ENCODE peak calls at places on chromosome X, in nine cellular contexts. One of them, this sample, is unnamed.

GRCh38 chrX:131830400-131831184 is 192.5 kb upstream of the STK26 start:
- DNase-seq in mesendoderm: peak; percentile 98
- DNase-seq in DMS 273 treated with DMSO at 0.1 percent for 48 hours: peak; percentile 56
- DNase-seq in CMK: peak; percentile 79
- DNase-seq in fibroblast of pulmonary artery: peak; percentile 82
- DNase-seq in ureter: peak; percentile 83
- DNase-seq in activated CD4-positive, alpha-beta T cell treated with anti-CD3 and anti-CD28 coated beads, Interleukin-2, amount 10 ng/mL, durations not matched to agents 7 days and 5 days: peak; percentile 66
- DNase-seq in sigmoid colon: peak; percentile 82
- DNase-seq in hypothalamus: peak; percentile 25
- DNase-seq in this sample: peak; percentile 87

GRCh38 chrX:71626576-71626975 is 8.3 kb upstream of the CXCR3 start:
- DNase-seq in mesendoderm: no peak
- DNase-seq in hypothalamus: no peak
- DNase-seq in DMS 273 treated with DMSO at 0.1 percent for 48 hours: no peak
- DNase-seq in activated CD4-positive, alpha-beta T cell treated with anti-CD3 and anti-CD28 coated beads, Interleukin-2, amount 10 ng/mL, durations not matched to agents 7 days and 5 days: no peak
- DNase-seq in fibroblast of pulmonary artery: no peak
- DNase-seq in ureter: no peak
- DNase-seq in CMK: no peak
- DNase-seq in sigmoid colon: no peak
- DNase-seq in this sample: no peak

GRCh38 chrX:21770631-21771321 is 12.9 kb upstream of the SMPX start:
- DNase-seq in hypothalamus: no peak
- DNase-seq in activated CD4-positive, alpha-beta T cell treated with anti-CD3 and anti-CD28 coated beads, Interleukin-2, amount 10 ng/mL, durations not matched to agents 7 days and 5 days: no peak
- DNase-seq in CMK: no peak
- DNase-seq in fibroblast of pulmonary artery: no peak
- DNase-seq in ureter: no peak
- DNase-seq in sigmoid colon: no peak
- DNase-seq in mesendoderm: peak; percentile 61
- DNase-seq in DMS 273 treated with DMSO at 0.1 percent for 48 hours: no peak
- DNase-seq in this sample: no peak

GRCh38 chrX:110462957-110463356 is 104.3 kb downstream of the RTL9 start:
- DNase-seq in activated CD4-positive, alpha-beta T cell treated with anti-CD3 and anti-CD28 coated beads, Interleukin-2, amount 10 ng/mL, durations not matched to agents 7 days and 5 days: no peak
- DNase-seq in sigmoid colon: no peak
- DNase-seq in CMK: no peak
- DNase-seq in DMS 273 treated with DMSO at 0.1 percent for 48 hours: no peak
- DNase-seq in ureter: no peak
- DNase-seq in fibroblast of pulmonary artery: no peak
- DNase-seq in mesendoderm: no peak
- DNase-seq in hypothalamus: no peak
- DNase-seq in this sample: no peak

GRCh38 chrX:15761564-15762191 is 23.6 kb downstream of the CA5B start:
- DNase-seq in ureter: no peak
- DNase-seq in mesendoderm: peak; percentile 58
- DNase-seq in fibroblast of pulmonary artery: peak; percentile 42
- DNase-seq in activated CD4-positive, alpha-beta T cell treated with anti-CD3 and anti-CD28 coated beads, Interleukin-2, amount 10 ng/mL, durations not matched to agents 7 days and 5 days: peak; percentile 40
- DNase-seq in sigmoid colon: no peak
- DNase-seq in CMK: no peak
- DNase-seq in DMS 273 treated with DMSO at 0.1 percent for 48 hours: no peak
- DNase-seq in hypothalamus: no peak
- DNase-seq in this sample: no peak

GRCh38 chrX:18719852-18720251 is 12.4 kb downstream of the PPEF1 start:
- DNase-seq in sigmoid colon: no peak
- DNase-seq in CMK: no peak
- DNase-seq in fibroblast of pulmonary artery: no peak
- DNase-seq in mesendoderm: no peak
- DNase-seq in DMS 273 treated with DMSO at 0.1 percent for 48 hours: no peak
- DNase-seq in hypothalamus: no peak
- DNase-seq in ureter: no peak
- DNase-seq in activated CD4-positive, alpha-beta T cell treated with anti-CD3 and anti-CD28 coated beads, Interleukin-2, amount 10 ng/mL, durations not matched to agents 7 days and 5 days: no peak
- DNase-seq in this sample: no peak

GRCh38 chrX:57607295-57608187 is 15.7 kb downstream of the ZXDB start:
- DNase-seq in hypothalamus: no peak
- DNase-seq in DMS 273 treated with DMSO at 0.1 percent for 48 hours: no peak
- DNase-seq in fibroblast of pulmonary artery: no peak
- DNase-seq in activated CD4-positive, alpha-beta T cell treated with anti-CD3 and anti-CD28 coated beads, Interleukin-2, amount 10 ng/mL, durations not matched to agents 7 days and 5 days: no peak
- DNase-seq in sigmoid colon: no peak
- DNase-seq in ureter: peak; percentile 27
- DNase-seq in CMK: no peak
- DNase-seq in mesendoderm: peak; percentile 53
- DNase-seq in this sample: peak; percentile 54

GRCh38 chrX:124208675-124209074 is 123.8 kb upstream of the TEX13D start:
- DNase-seq in DMS 273 treated with DMSO at 0.1 percent for 48 hours: no peak
- DNase-seq in hypothalamus: no peak
- DNase-seq in fibroblast of pulmonary artery: no peak
- DNase-seq in sigmoid colon: no peak
- DNase-seq in mesendoderm: no peak
- DNase-seq in CMK: peak; percentile 43
- DNase-seq in activated CD4-positive, alpha-beta T cell treated with anti-CD3 and anti-CD28 coated beads, Interleukin-2, amount 10 ng/mL, durations not matched to agents 7 days and 5 days: no peak
- DNase-seq in ureter: no peak
- DNase-seq in this sample: no peak

GRCh38 chrX:17413228-17413627 is 38.2 kb downstream of the NHS start:
- DNase-seq in ureter: no peak
- DNase-seq in sigmoid colon: no peak
- DNase-seq in DMS 273 treated with DMSO at 0.1 percent for 48 hours: no peak
- DNase-seq in CMK: no peak
- DNase-seq in activated CD4-positive, alpha-beta T cell treated with anti-CD3 and anti-CD28 coated beads, Interleukin-2, amount 10 ng/mL, durations not matched to agents 7 days and 5 days: no peak
- DNase-seq in hypothalamus: no peak
- DNase-seq in mesendoderm: no peak
- DNase-seq in fibroblast of pulmonary artery: peak; percentile 49
- DNase-seq in this sample: no peak

GRCh38 chrX:154890990-154891639 is 5.0 kb downstream of the F8A1 start:
- DNase-seq in CMK: no peak
- DNase-seq in sigmoid colon: no peak
- DNase-seq in DMS 273 treated with DMSO at 0.1 percent for 48 hours: no peak
- DNase-seq in hypothalamus: no peak
- DNase-seq in mesendoderm: no peak
- DNase-seq in fibroblast of pulmonary artery: no peak
- DNase-seq in ureter: no peak
- DNase-seq in activated CD4-positive, alpha-beta T cell treated with anti-CD3 and anti-CD28 coated beads, Interleukin-2, amount 10 ng/mL, durations not matched to agents 7 days and 5 days: no peak
- DNase-seq in this sample: no peak

GRCh38 chrX:110021180-110022022 is 18.5 kb downstream of the TMEM164 start:
- DNase-seq in hypothalamus: no peak
- DNase-seq in ureter: no peak
- DNase-seq in fibroblast of pulmonary artery: peak; percentile 79
- DNase-seq in sigmoid colon: no peak
- DNase-seq in mesendoderm: no peak
- DNase-seq in CMK: no peak
- DNase-seq in activated CD4-positive, alpha-beta T cell treated with anti-CD3 and anti-CD28 coated beads, Interleukin-2, amount 10 ng/mL, durations not matched to agents 7 days and 5 days: no peak
- DNase-seq in DMS 273 treated with DMSO at 0.1 percent for 48 hours: no peak
- DNase-seq in this sample: no peak

GRCh38 chrX:72478351-72478750 is 94.3 kb downstream of the HDAC8 start:
- DNase-seq in CMK: no peak
- DNase-seq in hypothalamus: no peak
- DNase-seq in fibroblast of pulmonary artery: no peak
- DNase-seq in sigmoid colon: no peak
- DNase-seq in ureter: no peak
- DNase-seq in activated CD4-positive, alpha-beta T cell treated with anti-CD3 and anti-CD28 coated beads, Interleukin-2, amount 10 ng/mL, durations not matched to agents 7 days and 5 days: no peak
- DNase-seq in mesendoderm: no peak
- DNase-seq in DMS 273 treated with DMSO at 0.1 percent for 48 hours: no peak
- DNase-seq in this sample: no peak

GRCh38 chrX:109187473-109188168 is 294.3 kb downstream of the GUCY2F start:
- DNase-seq in activated CD4-positive, alpha-beta T cell treated with anti-CD3 and anti-CD28 coated beads, Interleukin-2, amount 10 ng/mL, durations not matched to agents 7 days and 5 days: no peak
- DNase-seq in sigmoid colon: no peak
- DNase-seq in fibroblast of pulmonary artery: no peak
- DNase-seq in hypothalamus: no peak
- DNase-seq in DMS 273 treated with DMSO at 0.1 percent for 48 hours: no peak
- DNase-seq in mesendoderm: no peak
- DNase-seq in CMK: no peak
- DNase-seq in ureter: no peak
- DNase-seq in this sample: no peak

GRCh38 chrX:126847143-126847542 is 27.6 kb downstream of the PRR32 start:
- DNase-seq in mesendoderm: no peak
- DNase-seq in activated CD4-positive, alpha-beta T cell treated with anti-CD3 and anti-CD28 coated beads, Interleukin-2, amount 10 ng/mL, durations not matched to agents 7 days and 5 days: no peak
- DNase-seq in DMS 273 treated with DMSO at 0.1 percent for 48 hours: no peak
- DNase-seq in ureter: no peak
- DNase-seq in hypothalamus: no peak
- DNase-seq in sigmoid colon: no peak
- DNase-seq in CMK: no peak
- DNase-seq in fibroblast of pulmonary artery: no peak
- DNase-seq in this sample: no peak

GRCh38 chrX:119690921-119691716 is 1.8 kb downstream of the SEPTIN6 start:
- DNase-seq in ureter: no peak
- DNase-seq in fibroblast of pulmonary artery: peak; percentile 67
- DNase-seq in CMK: no peak
- DNase-seq in mesendoderm: peak; percentile 52
- DNase-seq in DMS 273 treated with DMSO at 0.1 percent for 48 hours: no peak
- DNase-seq in activated CD4-positive, alpha-beta T cell treated with anti-CD3 and anti-CD28 coated beads, Interleukin-2, amount 10 ng/mL, durations not matched to agents 7 days and 5 days: peak; percentile 67
- DNase-seq in hypothalamus: no peak
- DNase-seq in sigmoid colon: no peak
- DNase-seq in this sample: no peak

GRCh38 chrX:120726294-120726693 is 96.4 kb upstream of the C1GALT1C1 start:
- DNase-seq in DMS 273 treated with DMSO at 0.1 percent for 48 hours: no peak
- DNase-seq in CMK: no peak
- DNase-seq in activated CD4-positive, alpha-beta T cell treated with anti-CD3 and anti-CD28 coated beads, Interleukin-2, amount 10 ng/mL, durations not matched to agents 7 days and 5 days: no peak
- DNase-seq in mesendoderm: no peak
- DNase-seq in fibroblast of pulmonary artery: no peak
- DNase-seq in ureter: no peak
- DNase-seq in hypothalamus: no peak
- DNase-seq in sigmoid colon: no peak
- DNase-seq in this sample: no peak

GRCh38 chrX:138849521-138849920 is 138.0 kb upstream of the FGF13 start:
- DNase-seq in sigmoid colon: no peak
- DNase-seq in mesendoderm: no peak
- DNase-seq in CMK: no peak
- DNase-seq in ureter: no peak
- DNase-seq in hypothalamus: no peak
- DNase-seq in fibroblast of pulmonary artery: no peak
- DNase-seq in activated CD4-positive, alpha-beta T cell treated with anti-CD3 and anti-CD28 coated beads, Interleukin-2, amount 10 ng/mL, durations not matched to agents 7 days and 5 days: no peak
- DNase-seq in DMS 273 treated with DMSO at 0.1 percent for 48 hours: no peak
- DNase-seq in this sample: no peak

GRCh38 chrX:43165343-43165920 is 387.5 kb upstream of the PPP1R2C start:
- DNase-seq in sigmoid colon: no peak
- DNase-seq in DMS 273 treated with DMSO at 0.1 percent for 48 hours: no peak
- DNase-seq in ureter: no peak
- DNase-seq in hypothalamus: no peak
- DNase-seq in fibroblast of pulmonary artery: no peak
- DNase-seq in mesendoderm: no peak
- DNase-seq in CMK: no peak
- DNase-seq in activated CD4-positive, alpha-beta T cell treated with anti-CD3 and anti-CD28 coated beads, Interleukin-2, amount 10 ng/mL, durations not matched to agents 7 days and 5 days: no peak
- DNase-seq in this sample: no peak

GRCh38 chrX:112687189-112687691 is 7.5 kb upstream of the LHFPL1 start:
- DNase-seq in fibroblast of pulmonary artery: peak; percentile 50
- DNase-seq in hypothalamus: no peak
- DNase-seq in CMK: no peak
- DNase-seq in ureter: no peak
- DNase-seq in activated CD4-positive, alpha-beta T cell treated with anti-CD3 and anti-CD28 coated beads, Interleukin-2, amount 10 ng/mL, durations not matched to agents 7 days and 5 days: no peak
- DNase-seq in mesendoderm: no peak
- DNase-seq in sigmoid colon: no peak
- DNase-seq in DMS 273 treated with DMSO at 0.1 percent for 48 hours: no peak
- DNase-seq in this sample: no peak

GRCh38 chrX:105323951-105324350 is 103.5 kb upstream of the TEX13A start:
- DNase-seq in CMK: no peak
- DNase-seq in activated CD4-positive, alpha-beta T cell treated with anti-CD3 and anti-CD28 coated beads, Interleukin-2, amount 10 ng/mL, durations not matched to agents 7 days and 5 days: no peak
- DNase-seq in mesendoderm: peak; percentile 6
- DNase-seq in ureter: no peak
- DNase-seq in DMS 273 treated with DMSO at 0.1 percent for 48 hours: no peak
- DNase-seq in sigmoid colon: no peak
- DNase-seq in fibroblast of pulmonary artery: peak; percentile 28
- DNase-seq in hypothalamus: no peak
- DNase-seq in this sample: no peak

GRCh38 chrX:1330605-1331004 is 6.0 kb upstream of the IL3RA start:
- DNase-seq in sigmoid colon: no peak
- DNase-seq in fibroblast of pulmonary artery: no peak
- DNase-seq in hypothalamus: no peak
- DNase-seq in mesendoderm: no peak
- DNase-seq in CMK: no peak
- DNase-seq in activated CD4-positive, alpha-beta T cell treated with anti-CD3 and anti-CD28 coated beads, Interleukin-2, amount 10 ng/mL, durations not matched to agents 7 days and 5 days: no peak
- DNase-seq in DMS 273 treated with DMSO at 0.1 percent for 48 hours: no peak
- DNase-seq in ureter: no peak
- DNase-seq in this sample: no peak

GRCh38 chrX:119516157-119516702 is 48.0 kb downstream of the SLC25A5 start:
- DNase-seq in CMK: peak; percentile 42
- DNase-seq in DMS 273 treated with DMSO at 0.1 percent for 48 hours: peak; percentile 76
- DNase-seq in activated CD4-positive, alpha-beta T cell treated with anti-CD3 and anti-CD28 coated beads, Interleukin-2, amount 10 ng/mL, durations not matched to agents 7 days and 5 days: peak; percentile 56
- DNase-seq in sigmoid colon: no peak
- DNase-seq in mesendoderm: peak; percentile 80
- DNase-seq in fibroblast of pulmonary artery: peak; percentile 78
- DNase-seq in ureter: no peak
- DNase-seq in hypothalamus: no peak
- DNase-seq in this sample: no peak

GRCh38 chrX:154411322-154411980 is at the start of gene TAFAZZIN:
- DNase-seq in fibroblast of pulmonary artery: peak; percentile 63
- DNase-seq in DMS 273 treated with DMSO at 0.1 percent for 48 hours: no peak
- DNase-seq in CMK: no peak
- DNase-seq in sigmoid colon: peak; percentile 89
- DNase-seq in ureter: peak; percentile 75
- DNase-seq in hypothalamus: peak; percentile 22
- DNase-seq in activated CD4-positive, alpha-beta T cell treated with anti-CD3 and anti-CD28 coated beads, Interleukin-2, amount 10 ng/mL, durations not matched to agents 7 days and 5 days: peak; percentile 77
- DNase-seq in mesendoderm: peak; percentile 63
- DNase-seq in this sample: no peak

GRCh38 chrX:13285229-13285628 is 34.6 kb downstream of the ATXN3L start:
- DNase-seq in ureter: no peak
- DNase-seq in CMK: no peak
- DNase-seq in hypothalamus: no peak
- DNase-seq in activated CD4-positive, alpha-beta T cell treated with anti-CD3 and anti-CD28 coated beads, Interleukin-2, amount 10 ng/mL, durations not matched to agents 7 days and 5 days: no peak
- DNase-seq in sigmoid colon: no peak
- DNase-seq in mesendoderm: no peak
- DNase-seq in fibroblast of pulmonary artery: no peak
- DNase-seq in DMS 273 treated with DMSO at 0.1 percent for 48 hours: no peak
- DNase-seq in this sample: no peak

GRCh38 chrX:53190363-53190960 is 34.5 kb downstream of the KDM5C start:
- DNase-seq in DMS 273 treated with DMSO at 0.1 percent for 48 hours: no peak
- DNase-seq in ureter: no peak
- DNase-seq in mesendoderm: peak; percentile 53
- DNase-seq in hypothalamus: no peak
- DNase-seq in activated CD4-positive, alpha-beta T cell treated with anti-CD3 and anti-CD28 coated beads, Interleukin-2, amount 10 ng/mL, durations not matched to agents 7 days and 5 days: no peak
- DNase-seq in fibroblast of pulmonary artery: peak; percentile 3
- DNase-seq in CMK: no peak
- DNase-seq in sigmoid colon: no peak
- DNase-seq in this sample: no peak

GRCh38 chrX:964831-965416 is 247.5 kb downstream of the CRLF2 start:
- DNase-seq in ureter: peak; percentile 17
- DNase-seq in CMK: no peak
- DNase-seq in hypothalamus: no peak
- DNase-seq in DMS 273 treated with DMSO at 0.1 percent for 48 hours: no peak
- DNase-seq in activated CD4-positive, alpha-beta T cell treated with anti-CD3 and anti-CD28 coated beads, Interleukin-2, amount 10 ng/mL, durations not matched to agents 7 days and 5 days: no peak
- DNase-seq in mesendoderm: no peak
- DNase-seq in sigmoid colon: no peak
- DNase-seq in fibroblast of pulmonary artery: no peak
- DNase-seq in this sample: no peak

GRCh38 chrX:22159071-22159470 is 113.6 kb upstream of the CBLL2 start:
- DNase-seq in sigmoid colon: no peak
- DNase-seq in ureter: no peak
- DNase-seq in DMS 273 treated with DMSO at 0.1 percent for 48 hours: no peak
- DNase-seq in hypothalamus: no peak
- DNase-seq in mesendoderm: no peak
- DNase-seq in fibroblast of pulmonary artery: peak; percentile 59
- DNase-seq in activated CD4-positive, alpha-beta T cell treated with anti-CD3 and anti-CD28 coated beads, Interleukin-2, amount 10 ng/mL, durations not matched to agents 7 days and 5 days: no peak
- DNase-seq in CMK: no peak
- DNase-seq in this sample: no peak

GRCh38 chrX:48958635-48959094 is 1.3 kb upstream of the OTUD5 start:
- DNase-seq in fibroblast of pulmonary artery: peak; percentile 56
- DNase-seq in mesendoderm: no peak
- DNase-seq in sigmoid colon: peak; percentile 82
- DNase-seq in activated CD4-positive, alpha-beta T cell treated with anti-CD3 and anti-CD28 coated beads, Interleukin-2, amount 10 ng/mL, durations not matched to agents 7 days and 5 days: peak; percentile 17
- DNase-seq in DMS 273 treated with DMSO at 0.1 percent for 48 hours: no peak
- DNase-seq in CMK: no peak
- DNase-seq in ureter: no peak
- DNase-seq in hypothalamus: no peak
- DNase-seq in this sample: no peak

GRCh38 chrX:63250253-63250868 is 100.8 kb downstream of the SPIN4 start:
- DNase-seq in ureter: peak; percentile 74
- DNase-seq in fibroblast of pulmonary artery: peak; percentile 84
- DNase-seq in mesendoderm: peak; percentile 85
- DNase-seq in hypothalamus: no peak
- DNase-seq in DMS 273 treated with DMSO at 0.1 percent for 48 hours: no peak
- DNase-seq in activated CD4-positive, alpha-beta T cell treated with anti-CD3 and anti-CD28 coated beads, Interleukin-2, amount 10 ng/mL, durations not matched to agents 7 days and 5 days: peak; percentile 59
- DNase-seq in CMK: peak; percentile 47
- DNase-seq in sigmoid colon: peak; percentile 42
- DNase-seq in this sample: no peak

GRCh38 chrX:397575-397974 is 10.9 kb upstream of the PPP2R3B start:
- DNase-seq in ureter: no peak
- DNase-seq in mesendoderm: peak; percentile 81
- DNase-seq in CMK: no peak
- DNase-seq in fibroblast of pulmonary artery: peak; percentile 74
- DNase-seq in hypothalamus: no peak
- DNase-seq in DMS 273 treated with DMSO at 0.1 percent for 48 hours: no peak
- DNase-seq in sigmoid colon: no peak
- DNase-seq in activated CD4-positive, alpha-beta T cell treated with anti-CD3 and anti-CD28 coated beads, Interleukin-2, amount 10 ng/mL, durations not matched to agents 7 days and 5 days: no peak
- DNase-seq in this sample: no peak

GRCh38 chrX:33726281-33727160 is 405.6 kb downstream of the FAM47A start:
- DNase-seq in activated CD4-positive, alpha-beta T cell treated with anti-CD3 and anti-CD28 coated beads, Interleukin-2, amount 10 ng/mL, durations not matched to agents 7 days and 5 days: no peak
- DNase-seq in DMS 273 treated with DMSO at 0.1 percent for 48 hours: no peak
- DNase-seq in hypothalamus: no peak
- DNase-seq in mesendoderm: no peak
- DNase-seq in CMK: no peak
- DNase-seq in fibroblast of pulmonary artery: no peak
- DNase-seq in sigmoid colon: peak; percentile 56
- DNase-seq in ureter: no peak
- DNase-seq in this sample: no peak

This sample was measured in chondrocyte.